ENCODE peak calls at places on chromosome 1, in nine cellular contexts. One of them, this sample, is unnamed.
A peak's percentile ranks its signal among the peaks of the same experiment; 100 is the strongest.

GRCh38 chr1:159945483-159946241 is at the start of gene IGSF9:
- DNase-seq in esophagus squamous epithelium: no peak
- DNase-seq in fibroblast of villous mesenchyme: peak; percentile 57
- DNase-seq in fibroblast of pulmonary artery: peak; percentile 73
- DNase-seq in stomach: peak; percentile 91
- DNase-seq in GM12864: no peak
- DNase-seq in GM23338: peak; percentile 97
- DNase-seq in WTC11: peak; percentile 98
- DNase-seq in activated CD8-positive, alpha-beta T cell treated with anti-CD3 and anti-CD28 coated beads for 36 hours: peak; percentile 86
- DNase-seq in this sample: peak; percentile 76

GRCh38 chr1:152442291-152442690 is 28.2 kb upstream of the CRNN start:
- DNase-seq in esophagus squamous epithelium: no peak
- DNase-seq in fibroblast of villous mesenchyme: no peak
- DNase-seq in fibroblast of pulmonary artery: peak; percentile 16
- DNase-seq in stomach: no peak
- DNase-seq in GM12864: no peak
- DNase-seq in GM23338: no peak
- DNase-seq in WTC11: no peak
- DNase-seq in activated CD8-positive, alpha-beta T cell treated with anti-CD3 and anti-CD28 coated beads for 36 hours: no peak
- DNase-seq in this sample: no peak

GRCh38 chr1:76352741-76353435 is 278.3 kb downstream of the ST6GALNAC3 start:
- DNase-seq in esophagus squamous epithelium: no peak
- DNase-seq in fibroblast of villous mesenchyme: no peak
- DNase-seq in fibroblast of pulmonary artery: no peak
- DNase-seq in stomach: no peak
- DNase-seq in GM12864: no peak
- DNase-seq in GM23338: no peak
- DNase-seq in WTC11: no peak
- DNase-seq in activated CD8-positive, alpha-beta T cell treated with anti-CD3 and anti-CD28 coated beads for 36 hours: no peak
- DNase-seq in this sample: no peak

GRCh38 chr1:1550591-1551432 is 10.4 kb upstream of the TMEM240 start:
- DNase-seq in esophagus squamous epithelium: no peak
- DNase-seq in fibroblast of villous mesenchyme: peak; percentile 59
- DNase-seq in fibroblast of pulmonary artery: peak; percentile 52
- DNase-seq in stomach: no peak
- DNase-seq in GM12864: no peak
- DNase-seq in GM23338: peak; percentile 68
- DNase-seq in WTC11: no peak
- DNase-seq in activated CD8-positive, alpha-beta T cell treated with anti-CD3 and anti-CD28 coated beads for 36 hours: no peak
- DNase-seq in this sample: peak; percentile 64

GRCh38 chr1:167057297-167057688 is 32.9 kb downstream of the GPA33 start:
- DNase-seq in esophagus squamous epithelium: no peak
- DNase-seq in fibroblast of villous mesenchyme: peak; percentile 10
- DNase-seq in fibroblast of pulmonary artery: peak; percentile 37
- DNase-seq in stomach: peak; percentile 52
- DNase-seq in GM12864: peak; percentile 46
- DNase-seq in GM23338: peak; percentile 81
- DNase-seq in WTC11: peak; percentile 55
- DNase-seq in activated CD8-positive, alpha-beta T cell treated with anti-CD3 and anti-CD28 coated beads for 36 hours: peak; percentile 77
- DNase-seq in this sample: peak; percentile 66

GRCh38 chr1:247373721-247374141 is 42.1 kb upstream of the ZNF496 start:
- DNase-seq in esophagus squamous epithelium: no peak
- DNase-seq in fibroblast of villous mesenchyme: peak; percentile 61
- DNase-seq in fibroblast of pulmonary artery: peak; percentile 49
- DNase-seq in stomach: peak; percentile 48
- DNase-seq in GM12864: no peak
- DNase-seq in GM23338: peak; percentile 94
- DNase-seq in WTC11: peak; percentile 83
- DNase-seq in activated CD8-positive, alpha-beta T cell treated with anti-CD3 and anti-CD28 coated beads for 36 hours: peak; percentile 80
- DNase-seq in this sample: peak; percentile 46

GRCh38 chr1:228416217-228416971 is at the start of gene TRIM17:
- DNase-seq in esophagus squamous epithelium: no peak
- DNase-seq in fibroblast of villous mesenchyme: peak; percentile 29
- DNase-seq in fibroblast of pulmonary artery: no peak
- DNase-seq in stomach: no peak
- DNase-seq in GM12864: no peak
- DNase-seq in GM23338: peak; percentile 94
- DNase-seq in WTC11: peak; percentile 84
- DNase-seq in activated CD8-positive, alpha-beta T cell treated with anti-CD3 and anti-CD28 coated beads for 36 hours: peak; percentile 60
- DNase-seq in this sample: no peak

GRCh38 chr1:220331318-220331717 is 59.1 kb upstream of the RAB3GAP2 start:
- DNase-seq in esophagus squamous epithelium: no peak
- DNase-seq in fibroblast of villous mesenchyme: no peak
- DNase-seq in fibroblast of pulmonary artery: no peak
- DNase-seq in stomach: no peak
- DNase-seq in GM12864: no peak
- DNase-seq in GM23338: no peak
- DNase-seq in WTC11: no peak
- DNase-seq in activated CD8-positive, alpha-beta T cell treated with anti-CD3 and anti-CD28 coated beads for 36 hours: no peak
- DNase-seq in this sample: no peak

GRCh38 chr1:194279975-194280374 is 1093.6 kb upstream of the B3GALT2 start:
- DNase-seq in esophagus squamous epithelium: no peak
- DNase-seq in fibroblast of villous mesenchyme: no peak
- DNase-seq in fibroblast of pulmonary artery: no peak
- DNase-seq in stomach: no peak
- DNase-seq in GM12864: peak; percentile 4
- DNase-seq in GM23338: no peak
- DNase-seq in WTC11: no peak
- DNase-seq in activated CD8-positive, alpha-beta T cell treated with anti-CD3 and anti-CD28 coated beads for 36 hours: no peak
- DNase-seq in this sample: no peak

GRCh38 chr1:96370752-96371151 is 350.8 kb upstream of the PTBP2 start:
- DNase-seq in esophagus squamous epithelium: no peak
- DNase-seq in fibroblast of villous mesenchyme: peak; percentile 92
- DNase-seq in fibroblast of pulmonary artery: peak; percentile 95
- DNase-seq in stomach: no peak
- DNase-seq in GM12864: no peak
- DNase-seq in GM23338: no peak
- DNase-seq in WTC11: no peak
- DNase-seq in activated CD8-positive, alpha-beta T cell treated with anti-CD3 and anti-CD28 coated beads for 36 hours: no peak
- DNase-seq in this sample: no peak

GRCh38 chr1:115288799-115289198 is 49.2 kb downstream of the NGF start:
- DNase-seq in esophagus squamous epithelium: no peak
- DNase-seq in fibroblast of villous mesenchyme: no peak
- DNase-seq in fibroblast of pulmonary artery: no peak
- DNase-seq in stomach: no peak
- DNase-seq in GM12864: no peak
- DNase-seq in GM23338: no peak
- DNase-seq in WTC11: no peak
- DNase-seq in activated CD8-positive, alpha-beta T cell treated with anti-CD3 and anti-CD28 coated beads for 36 hours: no peak
- DNase-seq in this sample: no peak

GRCh38 chr1:147723691-147724323 is 36.6 kb downstream of the GJA5 start:
- DNase-seq in esophagus squamous epithelium: no peak
- DNase-seq in fibroblast of villous mesenchyme: peak; percentile 17
- DNase-seq in fibroblast of pulmonary artery: peak; percentile 81
- DNase-seq in stomach: no peak
- DNase-seq in GM12864: no peak
- DNase-seq in GM23338: peak; percentile 91
- DNase-seq in WTC11: peak; percentile 71
- DNase-seq in activated CD8-positive, alpha-beta T cell treated with anti-CD3 and anti-CD28 coated beads for 36 hours: peak; percentile 27
- DNase-seq in this sample: no peak
- TF ChIP-seq CTCF in esophagus squamous epithelium: peak; percentile 43
- TF ChIP-seq CTCF in fibroblast of villous mesenchyme: peak; percentile 55
- TF ChIP-seq CTCF in fibroblast of pulmonary artery: peak; percentile 87
- TF ChIP-seq CTCF in stomach: peak; percentile 39
- TF ChIP-seq CTCF in GM12864: peak; percentile 33
- TF ChIP-seq CTCF in GM23338: peak; percentile 98
- TF ChIP-seq CTCF in WTC11: no peak
- TF ChIP-seq CTCF in activated CD8-positive, alpha-beta T cell treated with anti-CD3 and anti-CD28 coated beads for 36 hours: no peak
- TF ChIP-seq CTCF in this sample: peak; percentile 16

GRCh38 chr1:101479945-101480344 is 243.1 kb downstream of the S1PR1 start:
- DNase-seq in esophagus squamous epithelium: no peak
- DNase-seq in fibroblast of villous mesenchyme: no peak
- DNase-seq in fibroblast of pulmonary artery: no peak
- DNase-seq in stomach: no peak
- DNase-seq in GM12864: no peak
- DNase-seq in GM23338: no peak
- DNase-seq in WTC11: no peak
- DNase-seq in activated CD8-positive, alpha-beta T cell treated with anti-CD3 and anti-CD28 coated beads for 36 hours: no peak
- DNase-seq in this sample: no peak

GRCh38 chr1:101476541-101476940 is 239.7 kb downstream of the S1PR1 start:
- DNase-seq in esophagus squamous epithelium: no peak
- DNase-seq in fibroblast of villous mesenchyme: no peak
- DNase-seq in fibroblast of pulmonary artery: no peak
- DNase-seq in stomach: no peak
- DNase-seq in GM12864: no peak
- DNase-seq in GM23338: no peak
- DNase-seq in WTC11: no peak
- DNase-seq in activated CD8-positive, alpha-beta T cell treated with anti-CD3 and anti-CD28 coated beads for 36 hours: no peak
- DNase-seq in this sample: no peak

DNA sequence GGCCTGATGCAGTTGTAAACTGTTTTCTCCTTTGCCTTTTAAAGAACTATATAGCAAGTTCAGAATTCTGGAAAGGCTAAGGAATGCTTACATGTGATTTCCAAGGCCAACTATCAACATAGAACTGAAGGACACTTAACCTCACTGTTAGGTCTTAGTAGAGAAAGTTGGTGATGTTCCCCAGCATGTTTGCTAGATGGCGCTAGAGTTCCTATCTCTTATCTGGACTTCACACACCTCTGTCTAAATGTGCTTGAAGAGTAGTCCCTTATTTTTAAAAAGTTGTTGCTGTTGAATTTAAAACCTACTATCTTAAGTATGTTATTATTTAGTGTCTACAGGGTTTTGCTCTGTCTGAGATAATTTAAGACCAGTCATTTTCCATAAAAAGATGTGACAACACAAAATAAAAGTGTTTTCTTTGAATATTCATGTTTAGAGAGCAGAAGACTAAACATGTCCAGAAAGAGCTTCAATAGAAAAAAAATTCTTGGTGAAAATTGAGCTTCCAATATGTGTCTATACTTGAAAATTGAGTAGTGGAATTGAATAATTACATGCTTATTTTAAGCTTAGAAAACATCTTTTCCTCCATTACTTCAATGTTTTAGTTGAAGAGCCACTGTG is 237.3 kb downstream of the S1PR1 start:
- DNase-seq in esophagus squamous epithelium: no peak
- DNase-seq in fibroblast of villous mesenchyme: peak; percentile 10
- DNase-seq in fibroblast of pulmonary artery: no peak
- DNase-seq in stomach: no peak
- DNase-seq in GM12864: no peak
- DNase-seq in GM23338: peak; percentile 82
- DNase-seq in WTC11: peak; percentile 21
- DNase-seq in activated CD8-positive, alpha-beta T cell treated with anti-CD3 and anti-CD28 coated beads for 36 hours: no peak
- DNase-seq in this sample: no peak
- TF ChIP-seq CTCF in esophagus squamous epithelium: peak; percentile 19
- TF ChIP-seq CTCF in fibroblast of villous mesenchyme: peak; percentile 53
- TF ChIP-seq CTCF in fibroblast of pulmonary artery: peak; percentile 26
- TF ChIP-seq CTCF in stomach: no peak
- TF ChIP-seq CTCF in GM12864: peak; percentile 66
- TF ChIP-seq CTCF in GM23338: peak; percentile 79
- TF ChIP-seq CTCF in WTC11: peak; percentile 52
- TF ChIP-seq CTCF in activated CD8-positive, alpha-beta T cell treated with anti-CD3 and anti-CD28 coated beads for 36 hours: peak; percentile 63
- TF ChIP-seq CTCF in this sample: no peak

DNA sequence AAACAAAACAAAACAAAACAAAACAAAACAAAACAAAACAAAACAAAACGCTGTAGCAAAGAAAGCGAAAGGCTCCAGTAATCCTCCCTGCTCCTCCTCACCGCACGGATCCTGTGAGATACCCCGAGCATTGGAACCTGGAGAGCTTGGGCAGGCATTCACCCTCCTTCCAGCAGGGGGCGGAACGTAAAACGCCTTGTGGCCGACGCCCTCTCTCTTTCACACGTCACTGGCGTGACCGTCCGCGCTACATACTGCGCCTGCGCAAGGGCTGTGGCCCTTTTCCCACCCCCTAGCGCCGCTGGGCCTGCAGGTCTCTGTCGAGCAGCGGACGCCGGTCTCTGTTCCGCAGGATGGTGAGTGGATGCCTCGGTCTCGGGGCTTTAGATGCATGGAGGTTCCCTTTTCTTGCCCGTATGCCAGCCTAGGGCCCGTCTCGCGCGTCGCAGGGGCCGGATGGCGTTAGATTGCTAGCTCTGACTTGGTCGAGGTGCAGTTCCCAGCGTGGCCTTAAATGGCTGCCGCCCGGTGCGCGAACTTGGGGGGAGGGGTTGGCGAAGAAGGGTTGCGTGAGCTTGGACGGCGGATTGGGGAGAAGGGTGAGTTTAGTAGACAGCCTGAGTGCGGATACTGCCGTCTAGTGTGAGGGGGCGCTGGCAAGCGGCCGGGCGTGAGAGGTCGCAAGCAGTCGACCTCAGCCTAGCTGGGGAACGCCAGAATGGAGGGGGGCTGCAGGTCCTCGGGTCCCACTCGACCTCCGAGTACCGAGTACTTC is at the start of gene RPL5:
- DNase-seq in esophagus squamous epithelium: peak; percentile 69
- DNase-seq in fibroblast of villous mesenchyme: peak; percentile 98
- DNase-seq in fibroblast of pulmonary artery: peak; percentile 98
- DNase-seq in stomach: peak; percentile 98
- DNase-seq in GM12864: peak; percentile 96
- DNase-seq in GM23338: peak; percentile 99
- DNase-seq in WTC11: peak; percentile 97
- DNase-seq in activated CD8-positive, alpha-beta T cell treated with anti-CD3 and anti-CD28 coated beads for 36 hours: peak; percentile 98
- DNase-seq in this sample: peak; percentile 94
- TF ChIP-seq CTCF in esophagus squamous epithelium: peak; percentile 86
- TF ChIP-seq CTCF in fibroblast of villous mesenchyme: peak; percentile 95
- TF ChIP-seq CTCF in fibroblast of pulmonary artery: peak; percentile 96
- TF ChIP-seq CTCF in stomach: peak; percentile 99
- TF ChIP-seq CTCF in GM12864: peak; percentile 97
- TF ChIP-seq CTCF in GM23338: peak; percentile 97
- TF ChIP-seq CTCF in WTC11: peak; percentile 81
- TF ChIP-seq CTCF in activated CD8-positive, alpha-beta T cell treated with anti-CD3 and anti-CD28 coated beads for 36 hours: peak; percentile 95
- TF ChIP-seq CTCF in this sample: peak; percentile 99

GRCh38 chr1:19055001-19055400 is 98.5 kb upstream of the IFFO2 start:
- DNase-seq in esophagus squamous epithelium: no peak
- DNase-seq in fibroblast of villous mesenchyme: no peak
- DNase-seq in fibroblast of pulmonary artery: no peak
- DNase-seq in stomach: no peak
- DNase-seq in GM12864: no peak
- DNase-seq in GM23338: no peak
- DNase-seq in WTC11: no peak
- DNase-seq in activated CD8-positive, alpha-beta T cell treated with anti-CD3 and anti-CD28 coated beads for 36 hours: no peak
- DNase-seq in this sample: no peak

GRCh38 chr1:19057784-19058475 is 101.5 kb upstream of the IFFO2 start:
- DNase-seq in esophagus squamous epithelium: no peak
- DNase-seq in fibroblast of villous mesenchyme: no peak
- DNase-seq in fibroblast of pulmonary artery: no peak
- DNase-seq in stomach: no peak
- DNase-seq in GM12864: no peak
- DNase-seq in GM23338: no peak
- DNase-seq in WTC11: no peak
- DNase-seq in activated CD8-positive, alpha-beta T cell treated with anti-CD3 and anti-CD28 coated beads for 36 hours: no peak
- DNase-seq in this sample: no peak

GRCh38 chr1:19059773-19060172 is 103.3 kb upstream of the IFFO2 start:
- DNase-seq in esophagus squamous epithelium: no peak
- DNase-seq in fibroblast of villous mesenchyme: no peak
- DNase-seq in fibroblast of pulmonary artery: no peak
- DNase-seq in stomach: no peak
- DNase-seq in GM12864: no peak
- DNase-seq in GM23338: no peak
- DNase-seq in WTC11: no peak
- DNase-seq in activated CD8-positive, alpha-beta T cell treated with anti-CD3 and anti-CD28 coated beads for 36 hours: no peak
- DNase-seq in this sample: no peak

GRCh38 chr1:19058476-19058797 is 102.0 kb upstream of the IFFO2 start:
- DNase-seq in esophagus squamous epithelium: no peak
- DNase-seq in fibroblast of villous mesenchyme: no peak
- DNase-seq in fibroblast of pulmonary artery: no peak
- DNase-seq in stomach: no peak
- DNase-seq in GM12864: no peak
- DNase-seq in GM23338: no peak
- DNase-seq in WTC11: no peak
- DNase-seq in activated CD8-positive, alpha-beta T cell treated with anti-CD3 and anti-CD28 coated beads for 36 hours: no peak
- DNase-seq in this sample: no peak

GRCh38 chr1:19057182-19057779 is 100.8 kb upstream of the IFFO2 start:
- DNase-seq in esophagus squamous epithelium: no peak
- DNase-seq in fibroblast of villous mesenchyme: no peak
- DNase-seq in fibroblast of pulmonary artery: no peak
- DNase-seq in stomach: no peak
- DNase-seq in GM12864: no peak
- DNase-seq in GM23338: no peak
- DNase-seq in WTC11: no peak
- DNase-seq in activated CD8-positive, alpha-beta T cell treated with anti-CD3 and anti-CD28 coated beads for 36 hours: no peak
- DNase-seq in this sample: no peak
- TF ChIP-seq CTCF in esophagus squamous epithelium: no peak
- TF ChIP-seq CTCF in fibroblast of villous mesenchyme: no peak
- TF ChIP-seq CTCF in fibroblast of pulmonary artery: no peak
- TF ChIP-seq CTCF in stomach: no peak
- TF ChIP-seq CTCF in GM12864: no peak
- TF ChIP-seq CTCF in GM23338: peak; percentile 52
- TF ChIP-seq CTCF in WTC11: no peak
- TF ChIP-seq CTCF in activated CD8-positive, alpha-beta T cell treated with anti-CD3 and anti-CD28 coated beads for 36 hours: no peak
- TF ChIP-seq CTCF in this sample: no peak